ENCODE peak calls at places on chromosomes 4 and X, in four cellular contexts. Q is amniotic stem cell; D is activated T-helper 9 cell treated with anti-CD3 and anti-CD28 coated beads, Interleukin-2, amount 50 U/mL, for 16 hours; W is hippocampal formation. F is an unnamed sample.

GRCh38 chr4:74033721-74034120 is 4.8 kb downstream of the CXCL3 start:
- DNase-seq in W (no peak), D (no peak), Q (no peak), F (no peak)

GRCh38 chr4:75733369-75733768 is 9.0 kb downstream of the USO1 start:
- DNase-seq in Q (no peak), W (no peak), D (no peak), F (no peak)

GRCh38 chr4:80173387-80173786 is 23.9 kb upstream of the PRDM8 start:
- DNase-seq in D (peak), W (no peak), Q (no peak), F (no peak)

GRCh38 chr4:172691552-172691951 is 477.1 kb upstream of the GALNT7 start:
- DNase-seq in Q (no peak), D (no peak), W (no peak), F (no peak)

GRCh38 chrX:7996414-7996813 is 69.2 kb upstream of the PNPLA4 start:
- DNase-seq in Q (no peak), W (no peak), D (no peak), F (peak)

GRCh38 chrX:104359124-104359523 is 104.4 kb upstream of the ESX1 start:
- DNase-seq in Q (no peak), W (no peak), D (no peak), F (no peak)

GRCh38 chrX:110167952-110168451 is 149.9 kb downstream of the AMMECR1 start:
- DNase-seq in W (no peak), D (peak), Q (peak), F (peak)

GRCh38 chr4:78019494-78019893 is 37.6 kb upstream of the FRAS1 start:
- DNase-seq in W (no peak), Q (no peak), D (no peak), F (no peak)

GRCh38 chr4:82181789-82182188 is 192.0 kb downstream of the HNRNPD start:
- DNase-seq in W (no peak), Q (no peak), D (no peak), F (no peak)

GRCh38 chrX:101682723-101683122 is 23.1 kb upstream of the ARMCX2 start:
- DNase-seq in Q (no peak), W (no peak), D (no peak), F (no peak)

GRCh38 chr4:30718889-30719252 is 1.3 kb upstream of the PCDH7 start:
- DNase-seq in D (no peak), Q (peak), W (no peak), F (peak)

GRCh38 chr4:155639674-155640529 is 26.7 kb upstream of the GUCY1A1 start:
- DNase-seq in D (no peak), W (no peak), Q (no peak), F (peak)

GRCh38 chrX:54961750-54962149 is 32.2 kb downstream of the PFKFB1 start:
- DNase-seq in Q (no peak), W (no peak), D (no peak), F (no peak)

GRCh38 chrX:115018040-115018647 is 728 bp upstream of the IL13RA2 start:
- DNase-seq in Q (peak), D (no peak), W (no peak), F (no peak)

GRCh38 chr4:8615921-8616787 is 23.6 kb downstream of the CPZ start:
- DNase-seq in W (no peak), Q (no peak), D (no peak), F (no peak)

GRCh38 chrX:43315622-43316021 is 340.5 kb upstream of the MAOA start:
- DNase-seq in Q (no peak), W (no peak), D (no peak), F (no peak)

GRCh38 chr4:1192091-1192492 is 19.7 kb upstream of the SPON2 start:
- DNase-seq in D (no peak), Q (peak), W (peak), F (peak)

GRCh38 chrX:110259065-110259559 is 58.8 kb downstream of the AMMECR1 start:
- DNase-seq in Q (no peak), W (no peak), D (no peak), F (no peak)

GRCh38 chrX:12970691-12971202 is 4.2 kb upstream of the TMSB4X start:
- DNase-seq in D (no peak), W (peak), Q (no peak), F (peak)

GRCh38 chr4:152246659-152247058 is 289.2 kb downstream of the FBXW7 start:
- DNase-seq in Q (no peak), D (no peak), W (no peak), F (no peak)

GRCh38 chr4:169621754-169622481 is 1.5 kb downstream of the CLCN3 start:
- DNase-seq in D (no peak), Q (no peak), W (no peak), F (no peak)

GRCh38 chr4:73891739-73892405 is 22.7 kb downstream of the CXCL1 start:
- DNase-seq in D (no peak), Q (no peak), W (no peak), F (no peak)

GRCh38 chrX:29231800-29232199 is 644.6 kb downstream of the IL1RAPL1 start:
- DNase-seq in W (no peak), D (no peak), Q (no peak), F (no peak)

GRCh38 chr4:5839751-5840674 is 52.9 kb downstream of the CRMP1 start:
- DNase-seq in Q (no peak), W (no peak), D (no peak), F (no peak)

GRCh38 chr4:10197952-10198351 is 81.4 kb upstream of the WDR1 start:
- DNase-seq in W (no peak), D (no peak), Q (no peak), F (no peak)

GRCh38 chrX:13627306-13627705 is 25.6 kb upstream of the TCEANC start:
- DNase-seq in W (no peak), Q (no peak), D (no peak), F (no peak)

GRCh38 chr4:1417522-1418390 is 11.5 kb upstream of the NKX1-1 start:
- DNase-seq in Q (no peak), D (no peak), W (no peak), F (no peak)

GRCh38 chrX:29841750-29842149 is 373.6 kb upstream of the MAGEB2 start:
- DNase-seq in Q (no peak), D (no peak), W (no peak), F (no peak)

GRCh38 chrX:3142259-3143042 is 101.2 kb downstream of the ARSF start:
- DNase-seq in D (no peak), W (no peak), Q (no peak), F (no peak)

GRCh38 chr4:181077416-181077815 is 1165.8 kb upstream of the TENM3 start:
- DNase-seq in D (no peak), W (no peak), Q (no peak), F (no peak)

GRCh38 chr4:186831574-186831973 is 107.9 kb upstream of the FAT1 start:
- DNase-seq in Q (no peak), W (no peak), D (no peak), F (no peak)

GRCh38 chr4:182555997-182556418 is 312.8 kb downstream of the TENM3 start:
- DNase-seq in D (no peak), Q (peak), W (no peak), F (peak)

GRCh38 chr4:6751611-6752485 is 30.7 kb upstream of the KIAA0232 start:
- DNase-seq in Q (no peak), W (no peak), D (no peak), F (no peak)

GRCh38 chr4:76386566-76387305 is 34.2 kb downstream of the CCDC158 start:
- DNase-seq in D (no peak), W (no peak), Q (no peak), F (no peak)

GRCh38 chr4:53714377-53715140 is 123.3 kb upstream of the LNX1 start:
- DNase-seq in W (no peak), Q (peak), D (no peak), F (no peak)

GRCh38 chr4:153809916-153810810 is 21.3 kb upstream of the SFRP2 start:
- DNase-seq in Q (no peak), W (no peak), D (no peak), F (no peak)

GRCh38 chr4:154626793-154627484 is 14.5 kb upstream of the FGG start:
- DNase-seq in W (peak), D (peak), Q (peak), F (peak)